ENCODE peak calls at places on chromosomes 7 and 10, in seven cellular contexts. B is heart left ventricle, H is HCT116, T is IMR-90, D is stomach, O is sigmoid colon, A is breast epithelium. F is an unnamed sample.

GRCh38 chr7:84058311-84059076 is 136.1 kb downstream of the SEMA3A start:
- DNase-seq in D (no peak), T (peak), O (no peak), A (no peak), H (no peak), B (no peak), F (no peak)

GRCh38 chr7:106068986-106069385 is 43.1 kb downstream of the SYPL1 start:
- DNase-seq in A (no peak), T (no peak), H (no peak), O (peak), B (no peak), D (no peak), F (no peak)

GRCh38 chr10:119652361-119652760 is 1.2 kb downstream of the BAG3 start:
- DNase-seq in T (peak), H (peak), O (no peak), A (no peak), B (no peak), D (no peak), F (no peak)

GRCh38 chr10:34861293-34862004 is 46.4 kb upstream of the PARD3 start:
- DNase-seq in O (peak), D (peak), A (no peak), T (peak), H (no peak), B (peak), F (peak)

GRCh38 chr7:158277219-158278141 is 310.1 kb downstream of the PTPRN2 start:
- DNase-seq in T (no peak), B (peak), A (no peak), O (peak), H (no peak), D (no peak), F (no peak)

GRCh38 chr7:132738254-132738653 is 162.0 kb upstream of the PLXNA4 start:
- DNase-seq in A (no peak), T (peak), H (peak), B (no peak), O (no peak), D (no peak), F (no peak)

GRCh38 chr7:129741743-129742213 is 130.3 kb downstream of the NRF1 start:
- DNase-seq in A (no peak), O (no peak), H (no peak), B (no peak), D (no peak), T (no peak), F (no peak)

GRCh38 chr7:134461921-134462320 is 3.0 kb upstream of the AKR1B1 start:
- DNase-seq in O (no peak), H (no peak), A (no peak), D (no peak), B (no peak), T (no peak), F (no peak)

GRCh38 chr10:82969405-82969804 is 1094.4 kb downstream of the NRG3 start:
- DNase-seq in B (no peak), O (no peak), H (no peak), D (no peak), T (peak), A (no peak), F (no peak)

GRCh38 chr7:133695976-133696531 is 431.1 kb upstream of the LRGUK start:
- DNase-seq in H (no peak), D (no peak), T (no peak), O (no peak), A (no peak), B (no peak), F (no peak)

GRCh38 chr7:149003018-149003417 is 25.3 kb downstream of the PDIA4 start:
- DNase-seq in B (no peak), A (no peak), D (no peak), O (no peak), T (no peak), H (no peak), F (no peak)

DNA sequence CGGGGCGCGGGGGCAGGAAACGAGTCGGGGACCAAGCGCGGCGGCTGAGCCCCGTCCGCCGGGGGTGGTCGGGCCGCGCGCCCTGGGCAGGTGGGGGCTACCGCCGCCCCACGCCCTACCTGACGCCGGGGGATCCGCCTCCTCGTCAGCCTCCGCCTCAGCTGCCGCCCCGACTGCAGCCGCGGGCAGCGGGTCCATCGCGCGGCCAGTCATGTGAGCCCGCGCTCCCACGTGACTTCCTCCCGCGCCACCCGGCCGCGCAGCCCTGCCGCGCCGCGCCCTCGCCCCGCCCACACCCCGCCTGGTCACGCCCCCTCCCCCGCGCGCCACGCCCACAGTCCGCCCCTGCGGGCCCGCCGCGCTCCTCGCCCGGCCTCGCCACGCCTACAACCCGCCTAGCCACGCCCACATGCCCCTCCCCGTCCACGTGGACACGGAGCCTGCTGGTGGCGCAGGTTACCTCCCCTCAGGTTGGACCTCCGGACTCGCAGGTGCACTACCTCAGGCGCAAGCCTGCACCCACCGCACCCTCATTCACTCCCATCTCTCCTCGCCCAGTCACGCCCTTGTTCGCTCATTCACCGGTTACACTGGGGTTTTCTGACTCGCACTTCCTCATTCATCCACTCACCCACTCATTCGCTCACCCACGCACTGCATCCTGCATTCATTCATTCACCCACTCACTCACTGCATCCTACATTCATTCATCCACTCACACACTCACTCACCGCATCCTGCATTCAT is at the start of gene SNX8:
- DNase-seq in D (peak), A (peak), T (peak), O (peak), B (peak), H (peak), F (peak)
- TF ChIP-seq POLR2A in D (no peak), A (no peak), T (peak), O (no peak), B (no peak), H (no peak), F (peak)

GRCh38 chr10:14555806-14556205 is 218.9 kb downstream of the FAM107B start:
- DNase-seq in H (no peak), O (no peak), T (no peak), B (no peak), A (no peak), D (no peak), F (no peak)
- H3K27ac ChIP-seq in H (no peak), O (no peak), T (peak), B (no peak), A (peak), D (peak), F (no peak)

GRCh38 chr10:71212249-71213126 is at the start of gene UNC5B:
- DNase-seq in T (peak), H (peak), A (peak), B (peak), O (peak), D (peak), F (peak)
- TF ChIP-seq POLR2A in T (peak), H (peak), A (no peak), B (peak), O (no peak), D (no peak), F (peak)

GRCh38 chr10:116787018-116787674 is 44.8 kb upstream of the HSPA12A start:
- DNase-seq in H (no peak), A (no peak), D (no peak), B (no peak), O (no peak), T (no peak), F (no peak)
- H3K27ac ChIP-seq in H (no peak), A (no peak), D (no peak), B (no peak), O (no peak), T (no peak), F (no peak)